ENCODE peak calls at places on chromosomes 7 and 10, in eight cellular contexts. H is heart right ventricle, V is lung, M is colonic mucosa, D is cardiac muscle cell, T is GM23338, L is aorta, R is Karpas-422. K is an unnamed sample.

GRCh38 chr7:19392246-19392645 is 247.0 kb upstream of the FERD3L start:
- DNase-seq in H (no peak), V (no peak), M (no peak), D (no peak), T (no peak), L (no peak), R (no peak), K (peak; percentile 44)

GRCh38 chr7:141231018-141231792 is 157.3 kb downstream of the TMEM178B start:
- DNase-seq in H (peak; percentile 19), V (no peak), M (no peak), D (peak; percentile 5), T (peak; percentile 68), L (no peak), R (no peak), K (peak; percentile 39)

GRCh38 chr7:46191776-46192175 is 270.7 kb upstream of the IGFBP3 start:
- DNase-seq in H (no peak), V (no peak), M (no peak), D (no peak), T (no peak), L (no peak), R (no peak), K (peak; percentile 54)

GRCh38 chr10:95500097-95500496 is 61.1 kb downstream of the SORBS1 start:
- DNase-seq in H (no peak), V (no peak), M (no peak), D (no peak), T (peak; percentile 36), L (no peak), R (no peak), K (no peak)

GRCh38 chr10:23013581-23014335 is 81.6 kb upstream of the MSRB2 start:
- DNase-seq in H (no peak), V (no peak), M (no peak), D (no peak), T (no peak), L (no peak), R (no peak), K (no peak)

GRCh38 chr10:59337254-59337653 is 25.1 kb downstream of the FAM13C start:
- DNase-seq in H (peak; percentile 52), V (peak; percentile 32), M (peak; percentile 28), D (peak; percentile 71), T (no peak), L (no peak), R (no peak), K (peak; percentile 47)

GRCh38 chr10:120347644-120348043 is 109.4 kb upstream of the PLPP4 start:
- DNase-seq in H (no peak), V (no peak), M (no peak), D (no peak), T (peak; percentile 3), L (no peak), R (no peak), K (no peak)

GRCh38 chr7:21370283-21370982 is 57.5 kb upstream of the SP4 start:
- DNase-seq in H (no peak), V (no peak), M (no peak), D (no peak), T (peak; percentile 28), L (no peak), R (no peak), K (no peak)

GRCh38 chr7:14841850-14842249 is 60.7 kb downstream of the DGKB start:
- DNase-seq in H (no peak), V (no peak), M (no peak), D (no peak), T (no peak), L (no peak), R (no peak), K (peak; percentile 68)

GRCh38 chr7:16660702-16661464 is 14.9 kb downstream of the BZW2 start:
- DNase-seq in H (no peak), V (no peak), M (no peak), D (peak; percentile 61), T (no peak), L (no peak), R (no peak), K (no peak)

GRCh38 chr7:133315332-133316040 is 62.6 kb downstream of the EXOC4 start:
- DNase-seq in H (no peak), V (no peak), M (no peak), D (peak; percentile 35), T (no peak), L (no peak), R (no peak), K (peak; percentile 54)

GRCh38 chr7:105130580-105130979 is 116.6 kb downstream of the KMT2E start:
- DNase-seq in H (no peak), V (no peak), M (no peak), D (no peak), T (no peak), L (no peak), R (no peak), K (no peak)

GRCh38 chr10:129643266-129643665 is 176.2 kb downstream of the MGMT start:
- DNase-seq in H (no peak), V (no peak), M (no peak), D (no peak), T (no peak), L (no peak), R (no peak), K (no peak)

GRCh38 chr10:126476256-126476655 is 88.0 kb upstream of the ADAM12 start:
- DNase-seq in H (peak; percentile 40), V (no peak), M (no peak), D (no peak), T (peak; percentile 47), L (no peak), R (no peak), K (no peak)

GRCh38 chr10:125024496-125025234 is 82.7 kb downstream of the ZRANB1 start:
- DNase-seq in H (no peak), V (no peak), M (no peak), D (no peak), T (no peak), L (peak; percentile 39), R (peak; percentile 82), K (no peak)

GRCh38 chr10:125023862-125024495 is 82.1 kb downstream of the ZRANB1 start:
- DNase-seq in H (peak; percentile 78), V (no peak), M (peak; percentile 72), D (no peak), T (no peak), L (peak; percentile 81), R (no peak), K (no peak)

GRCh38 chr10:125026974-125027735 is 85.2 kb downstream of the ZRANB1 start:
- DNase-seq in H (no peak), V (no peak), M (no peak), D (no peak), T (no peak), L (peak; percentile 70), R (no peak), K (no peak)

GRCh38 chr10:125026036-125026931 is 84.4 kb downstream of the ZRANB1 start:
- DNase-seq in H (no peak), V (no peak), M (no peak), D (no peak), T (no peak), L (peak; percentile 66), R (no peak), K (no peak)

GRCh38 chr10:125025341-125025740 is 83.4 kb downstream of the ZRANB1 start:
- DNase-seq in H (no peak), V (no peak), M (no peak), D (no peak), T (no peak), L (no peak), R (peak; percentile 75), K (peak; percentile 28)
- H3K4me1 ChIP-seq in H (peaks cover 91% of the 10 kb centered on the region), V (peaks cover 11% of the 10 kb centered on the region), M (peaks cover 19% of the 10 kb centered on the region), D (peaks cover 20% of the 10 kb centered on the region), T (peaks cover 39% of the 10 kb centered on the region), L (peaks cover 6% of the 10 kb centered on the region), R (peaks cover 28% of the 10 kb centered on the region), K (peaks cover 8% of the 10 kb centered on the region)

GRCh38 chr7:92720604-92721350 is 115.6 kb downstream of the CDK6 start:
- DNase-seq in H (no peak), V (no peak), M (no peak), D (no peak), T (no peak), L (no peak), R (no peak), K (no peak)

GRCh38 chr7:92717601-92717981 is 118.8 kb downstream of the CDK6 start:
- DNase-seq in H (no peak), V (no peak), M (no peak), D (no peak), T (no peak), L (no peak), R (no peak), K (peak; percentile 51)

GRCh38 chr7:92715963-92716362 is 120.4 kb downstream of the CDK6 start:
- DNase-seq in H (no peak), V (no peak), M (no peak), D (no peak), T (no peak), L (no peak), R (no peak), K (no peak)

GRCh38 chr7:92716825-92717580 is 119.4 kb downstream of the CDK6 start:
- DNase-seq in H (no peak), V (no peak), M (no peak), D (no peak), T (no peak), L (no peak), R (no peak), K (no peak)

GRCh38 chr7:92717982-92718716 is 118.2 kb downstream of the CDK6 start:
- DNase-seq in H (peak; percentile 80), V (peak; percentile 53), M (peak; percentile 79), D (peak; percentile 67), T (no peak), L (peak; percentile 79), R (no peak), K (peak; percentile 89)
- H3K4me3 ChIP-seq in H (peak overlapping the region; percentile 42), V (peak overlapping the region; percentile 44), M (peak overlapping the region; percentile 36), D (no peak overlapping the region), T (no peak overlapping the region), L (peak overlapping the region; percentile 56), R (no peak overlapping the region), K (peak overlapping the region; percentile 49)

GRCh38 chr7:7751243-7752092 is 33.1 kb upstream of the RPA3 start:
- DNase-seq in H (no peak), V (no peak), M (peak; percentile 81), D (no peak), T (no peak), L (no peak), R (no peak), K (no peak)
- H3K4me1 ChIP-seq in H (peaks cover 21% of the 10 kb centered on the region), V (peaks cover 2% of the 10 kb centered on the region), M (no peaks in the 10 kb centered on the region), D (peaks cover 3% of the 10 kb centered on the region), T (no peaks in the 10 kb centered on the region), L (no peaks in the 10 kb centered on the region), R (no peaks in the 10 kb centered on the region), K (no peaks in the 10 kb centered on the region)

GRCh38 chr10:34740321-34740720 is 74.8 kb downstream of the PARD3 start:
- DNase-seq in H (no peak), V (no peak), M (no peak), D (no peak), T (no peak), L (no peak), R (no peak), K (no peak)
- H3K4me3 ChIP-seq in H (peak overlapping the region; percentile 2), V (no peak overlapping the region), M (no peak overlapping the region), D (no peak overlapping the region), T (peak overlapping the region; percentile 30), L (no peak overlapping the region), R (no peak overlapping the region), K (peak overlapping the region; percentile 76)

K was measured in adipocyte.